ENCODE peak calls at places on chromosomes 5 and 9, in five cellular contexts. F, I, U, Q and C are unnamed samples.

GRCh38 chr5:1437452-1437851 is 7.8 kb downstream of the SLC6A3 start:
- DNase-seq in I (peak), Q (peak), F (peak), U (peak), C (peak)

GRCh38 chr9:17064558-17064957 is 70.3 kb upstream of the CNTLN start:
- DNase-seq in F (no peak), I (no peak), Q (no peak), U (no peak), C (no peak)

GRCh38 chr5:14155075-14155474 is 11.9 kb downstream of the TRIO start:
- DNase-seq in I (no peak), F (no peak), U (no peak), Q (no peak), C (no peak)

GRCh38 chr5:104576677-104577076 is 1014.1 kb upstream of the NUDT12 start:
- DNase-seq in F (no peak), U (no peak), Q (no peak), I (peak), C (no peak)

GRCh38 chr5:79241535-79241979 is 5.6 kb downstream of the JMY start:
- DNase-seq in U (peak), Q (no peak), F (no peak), I (no peak), C (no peak)

GRCh38 chr5:147901555-147901954 is 4.8 kb downstream of the C5orf46 start:
- DNase-seq in I (peak), F (no peak), U (no peak), Q (peak), C (no peak)

GRCh38 chr5:143629871-143630658 is 181.9 kb upstream of the HMHB1 start:
- DNase-seq in Q (peak), U (peak), I (peak), F (no peak), C (no peak)

GRCh38 chr5:54988218-54988617 is 2.8 kb upstream of the ESM1 start:
- DNase-seq in Q (no peak), F (no peak), U (no peak), I (no peak), C (no peak)

GRCh38 chr5:13591621-13592020 is 352.9 kb downstream of the DNAH5 start:
- DNase-seq in I (no peak), Q (peak), U (peak), F (no peak), C (no peak)

DNA sequence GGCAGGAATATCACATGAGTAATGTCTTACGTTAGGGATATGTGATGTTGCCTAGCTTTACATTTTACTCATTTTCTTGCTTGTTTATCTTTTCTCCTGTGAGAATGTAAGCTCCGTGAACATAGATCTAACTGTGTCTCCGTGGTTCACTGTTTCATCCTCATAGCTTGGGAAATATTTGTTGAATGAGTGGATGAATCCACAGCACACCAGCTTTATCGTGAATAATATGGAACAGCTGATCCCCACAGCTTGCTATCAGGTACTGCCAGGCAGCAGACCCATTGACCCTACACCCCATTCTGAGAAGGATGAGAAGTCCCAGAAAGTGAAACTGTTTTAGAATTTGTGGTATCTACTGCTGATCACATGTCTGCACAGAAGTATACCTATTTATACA is 106.8 kb upstream of the FBN2 start:
- DNase-seq in U (peak), Q (peak), F (no peak), I (no peak), C (no peak)
- H3K9ac ChIP-seq in U (peak), Q (peak), F (no peak), I (no peak), C (no peak)

DNA sequence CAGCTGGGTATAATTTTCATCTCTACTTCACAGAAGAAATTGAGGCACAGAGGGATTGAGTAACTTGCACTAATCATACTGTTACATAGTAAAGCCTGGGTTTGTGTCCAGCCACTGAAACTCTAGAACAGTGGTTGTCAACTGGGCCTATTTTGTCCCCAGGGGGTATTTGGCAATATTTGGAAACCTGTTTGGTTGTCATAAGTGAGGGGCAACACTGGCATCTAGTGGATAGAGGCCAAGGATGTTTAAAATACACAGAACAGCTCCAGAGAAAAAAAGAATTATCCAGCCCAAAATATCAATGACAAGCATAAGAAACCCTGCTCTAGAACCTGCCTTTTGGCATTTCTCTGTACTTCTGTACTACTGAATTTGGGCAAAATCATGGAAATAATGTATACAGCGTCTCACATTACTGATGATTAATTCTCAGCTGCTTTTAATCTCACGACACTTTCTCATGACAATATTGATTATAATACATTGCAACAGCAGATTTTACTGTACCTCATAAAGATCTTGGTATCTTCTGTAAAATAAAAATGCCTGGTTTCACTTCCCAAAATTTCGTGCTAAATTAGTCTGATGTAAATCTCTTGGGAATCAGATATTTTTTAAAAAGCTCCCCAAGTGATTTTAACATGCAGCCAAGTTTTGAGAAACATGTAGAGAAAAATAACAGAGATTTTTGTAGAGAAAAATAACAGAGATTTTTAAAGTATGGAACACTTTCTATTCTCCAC is 112.7 kb downstream of the RORB start:
- DNase-seq in U (no peak), I (peak), Q (no peak), F (no peak), C (no peak)
- H3K9ac ChIP-seq in U (no peak), I (no peak), Q (no peak), F (no peak), C (no peak)

GRCh38 chr9:130237071-130237470 is 28.5 kb upstream of the HMCN2 start:
- DNase-seq in U (peak), I (no peak), F (no peak), Q (no peak), C (no peak)
- H3K9ac ChIP-seq in U (no peak), I (no peak), F (no peak), Q (no peak), C (no peak)

DNA sequence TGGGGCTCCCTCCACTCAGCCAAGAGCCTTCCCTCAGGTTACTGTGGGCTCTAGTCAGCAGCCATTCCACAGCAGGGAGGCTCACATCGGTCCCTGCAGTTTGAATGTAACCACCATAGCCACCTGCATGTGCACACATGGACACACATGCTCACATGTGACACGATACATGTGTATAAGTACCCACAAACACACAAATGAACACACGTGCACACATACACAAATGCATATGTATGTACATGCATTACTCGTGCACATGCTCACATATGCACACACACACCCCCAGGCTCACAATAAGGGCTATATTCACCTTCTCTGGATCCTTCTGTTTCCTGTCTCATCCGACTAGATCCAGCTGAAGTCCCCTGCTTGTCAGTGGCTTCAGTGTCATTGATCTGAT is 36.2 kb downstream of the UBE2QL1 start:
- DNase-seq in F (no peak), Q (no peak), U (no peak), I (no peak), C (no peak)
- H3K9ac ChIP-seq in F (no peak), Q (no peak), U (no peak), I (no peak), C (peak)

DNA sequence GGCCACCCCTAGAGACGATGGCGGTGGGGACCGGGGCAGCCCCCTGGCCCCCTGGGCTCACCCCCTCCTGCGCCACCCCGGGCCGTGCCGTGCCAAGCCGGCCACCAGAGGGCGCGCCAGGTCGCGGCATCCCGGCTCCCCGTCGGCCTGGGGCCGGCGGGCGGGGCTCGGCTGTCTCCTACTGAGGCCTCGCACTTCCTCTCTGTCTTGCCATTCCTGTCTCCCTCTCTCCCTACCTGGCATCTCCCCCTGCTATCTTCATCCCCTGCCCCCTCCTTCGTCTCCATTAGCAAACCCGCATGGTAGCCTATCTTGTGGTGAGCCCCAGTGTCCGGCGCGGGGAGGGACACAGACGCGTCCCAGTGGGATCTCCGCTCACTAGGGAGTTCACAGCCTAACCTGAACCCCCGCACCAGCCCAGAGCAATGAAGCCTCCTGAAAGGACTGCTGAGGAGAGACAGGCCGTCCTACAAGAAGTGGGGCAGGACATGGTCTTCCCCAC is 29.8 kb upstream of the FABP6 start:
- DNase-seq in Q (peak), F (peak), U (peak), I (peak), C (peak)
- H3K9ac ChIP-seq in Q (peak), F (peak), U (peak), I (peak), C (peak)

GRCh38 chr5:56692359-56693219 is 122.8 kb upstream of the MAP3K1 start:
- DNase-seq in U (no peak), I (no peak), F (no peak), Q (no peak), C (no peak)
- H3K9ac ChIP-seq in U (no peak), I (no peak), F (no peak), Q (no peak), C (no peak)

DNA sequence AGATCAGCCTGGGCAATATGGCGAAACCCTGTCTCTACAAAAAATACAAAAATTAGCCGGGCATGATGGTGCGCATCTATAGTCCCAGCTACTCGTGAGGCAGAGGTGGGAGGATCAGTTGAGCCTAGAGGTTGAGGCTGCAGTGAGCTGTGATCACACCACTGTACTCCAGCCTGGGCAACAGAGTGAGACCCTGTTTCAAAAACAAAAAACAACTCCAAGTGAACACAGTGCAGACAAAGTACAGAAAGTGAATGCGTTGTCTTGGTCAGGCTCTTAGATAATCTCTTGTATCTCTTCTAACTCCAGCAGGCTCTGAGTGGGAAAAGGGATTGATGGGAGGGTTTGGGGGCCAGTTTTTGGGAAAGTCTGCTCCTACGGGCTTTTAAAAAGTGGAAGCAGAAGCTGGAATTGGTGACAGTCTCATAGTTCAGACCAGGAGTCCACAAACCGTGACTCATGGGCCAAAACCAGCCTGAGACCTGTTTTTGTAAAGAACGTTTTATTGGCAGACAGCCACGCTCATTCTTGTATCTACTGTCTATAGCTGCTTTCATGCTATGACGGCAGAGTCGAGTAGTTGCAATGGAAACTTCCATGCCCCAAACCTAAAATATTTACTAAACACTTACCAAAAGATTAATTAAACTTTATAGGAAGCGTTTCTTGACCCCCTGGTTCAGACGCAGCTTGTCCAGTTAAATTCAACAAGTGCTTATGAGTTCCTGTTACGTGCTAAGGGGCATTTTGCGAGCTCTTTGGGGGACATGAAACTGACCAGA is 32.9 kb downstream of the NDST1 start:
- DNase-seq in U (peak), F (no peak), I (no peak), Q (peak), C (no peak)
- H3K9ac ChIP-seq in U (peak), F (no peak), I (no peak), Q (peak), C (no peak)

DNA sequence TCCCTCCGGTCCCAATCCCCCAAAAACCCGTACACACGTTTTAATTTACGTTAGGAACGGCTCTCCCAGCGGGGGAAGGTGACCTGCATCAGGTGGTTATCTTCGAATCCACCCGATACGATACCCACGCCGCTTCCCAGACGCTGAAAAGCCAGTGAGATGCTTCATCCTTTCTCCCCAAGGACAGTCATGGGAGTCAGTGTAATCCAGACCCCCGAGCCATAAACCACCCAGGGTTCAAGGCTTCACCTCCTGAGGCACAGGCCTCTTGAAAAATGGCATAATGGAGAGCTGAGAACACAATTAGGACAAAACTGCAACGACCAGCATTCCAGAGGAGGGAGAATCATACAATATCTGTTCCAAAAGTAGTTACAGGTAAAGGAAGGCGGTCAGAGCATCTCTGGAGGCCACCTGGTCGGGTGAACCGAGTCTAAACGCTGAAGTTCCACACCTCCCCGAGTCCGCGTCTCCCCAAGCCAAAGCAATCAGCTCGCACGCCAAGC is 841 bp downstream of the FAM169A start:
- DNase-seq in F (no peak), I (no peak), U (no peak), Q (no peak), C (peak)
- H3K9ac ChIP-seq in F (no peak), I (peak), U (peak), Q (peak), C (peak)

DNA sequence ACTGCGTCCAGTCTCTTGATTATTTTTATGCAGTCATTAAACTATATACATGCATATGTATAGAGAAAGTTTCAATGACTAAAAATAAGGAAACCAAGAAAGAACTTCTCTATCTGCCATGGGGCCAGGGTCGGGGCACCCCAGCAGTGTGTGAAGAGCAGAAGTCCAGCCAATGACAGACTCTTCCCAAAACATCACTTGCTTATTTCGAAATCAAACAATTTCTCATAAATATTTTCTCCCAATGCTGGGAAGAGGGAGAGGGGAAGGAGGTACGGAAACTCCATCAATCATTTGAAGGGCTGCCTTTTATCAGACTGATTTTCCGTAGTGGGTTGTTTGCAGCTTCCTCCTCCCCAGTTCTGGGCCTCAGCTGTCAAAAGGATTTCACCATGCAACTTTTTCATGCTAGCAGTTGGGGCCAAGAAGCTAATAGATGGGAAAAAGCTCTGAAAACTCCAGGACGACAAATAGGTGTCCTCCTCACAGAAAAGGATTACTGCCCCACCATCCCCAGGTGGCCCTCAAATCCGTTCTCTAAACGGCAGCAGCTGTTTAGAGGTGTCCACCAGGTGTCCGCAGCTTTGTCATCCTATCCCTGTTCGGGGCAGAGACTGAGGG is 617 bp upstream of the FPGS start:
- DNase-seq in Q (peak), I (no peak), U (peak), F (no peak), C (no peak)
- H3K9ac ChIP-seq in Q (peak), I (peak), U (peak), F (peak), C (peak)